ENCODE peak calls at places on chromosome 19, in seven cellular contexts. One of them, this sample, is unnamed.

GRCh38 chr19:55644191-55644833 is 863 bp downstream of the ZNF581 start:
- DNase-seq in GM12864: no peak
- DNase-seq in tibial artery: no peak
- DNase-seq in cardiac muscle cell: no peak
- DNase-seq in CD8-positive, alpha-beta T cell: no peak
- DNase-seq in HFF-Myc: no peak
- DNase-seq in left ventricle myocardium inferior: no peak
- DNase-seq in this sample: no peak

GRCh38 chr19:33819875-33820781 is 23.5 kb downstream of the KCTD15 start:
- DNase-seq in GM12864: no peak
- DNase-seq in tibial artery: peak
- DNase-seq in cardiac muscle cell: peak
- DNase-seq in CD8-positive, alpha-beta T cell: no peak
- DNase-seq in HFF-Myc: no peak
- DNase-seq in left ventricle myocardium inferior: peak
- DNase-seq in this sample: peak

GRCh38 chr19:49746206-49746958 is 16.7 kb downstream of the TSKS start:
- DNase-seq in GM12864: no peak
- DNase-seq in tibial artery: no peak
- DNase-seq in cardiac muscle cell: peak
- DNase-seq in CD8-positive, alpha-beta T cell: peak
- DNase-seq in HFF-Myc: no peak
- DNase-seq in left ventricle myocardium inferior: peak
- DNase-seq in this sample: peak

GRCh38 chr19:18717601-18718000 is 34.1 kb downstream of the CRTC1 start:
- DNase-seq in GM12864: no peak
- DNase-seq in tibial artery: no peak
- DNase-seq in cardiac muscle cell: no peak
- DNase-seq in CD8-positive, alpha-beta T cell: no peak
- DNase-seq in HFF-Myc: no peak
- DNase-seq in left ventricle myocardium inferior: no peak
- DNase-seq in this sample: no peak

GRCh38 chr19:42528354-42529247 is at the start of gene CEACAM1:
- DNase-seq in GM12864: peak
- DNase-seq in tibial artery: no peak
- DNase-seq in cardiac muscle cell: peak
- DNase-seq in CD8-positive, alpha-beta T cell: no peak
- DNase-seq in HFF-Myc: no peak
- DNase-seq in left ventricle myocardium inferior: no peak
- DNase-seq in this sample: peak

GRCh38 chr19:38793186-38793585 is 4.2 kb downstream of the LGALS7B start:
- DNase-seq in GM12864: no peak
- DNase-seq in tibial artery: no peak
- DNase-seq in cardiac muscle cell: peak
- DNase-seq in CD8-positive, alpha-beta T cell: no peak
- DNase-seq in HFF-Myc: no peak
- DNase-seq in left ventricle myocardium inferior: no peak
- DNase-seq in this sample: peak

GRCh38 chr19:16274466-16274865 is 50.2 kb upstream of the KLF2 start:
- DNase-seq in GM12864: no peak
- DNase-seq in tibial artery: no peak
- DNase-seq in cardiac muscle cell: peak
- DNase-seq in CD8-positive, alpha-beta T cell: no peak
- DNase-seq in HFF-Myc: no peak
- DNase-seq in left ventricle myocardium inferior: no peak
- DNase-seq in this sample: no peak

GRCh38 chr19:10431943-10432735 is 11.8 kb downstream of the PDE4A start:
- DNase-seq in GM12864: no peak
- DNase-seq in tibial artery: peak
- DNase-seq in cardiac muscle cell: peak
- DNase-seq in CD8-positive, alpha-beta T cell: peak
- DNase-seq in HFF-Myc: no peak
- DNase-seq in left ventricle myocardium inferior: peak
- DNase-seq in this sample: no peak

GRCh38 chr19:18062043-18062442 is 24.7 kb downstream of the IL12RB1 start:
- DNase-seq in GM12864: no peak
- DNase-seq in tibial artery: no peak
- DNase-seq in cardiac muscle cell: no peak
- DNase-seq in CD8-positive, alpha-beta T cell: no peak
- DNase-seq in HFF-Myc: no peak
- DNase-seq in left ventricle myocardium inferior: no peak
- DNase-seq in this sample: no peak

GRCh38 chr19:57689750-57690149 is 8.0 kb downstream of the ZNF551 start:
- DNase-seq in GM12864: no peak
- DNase-seq in tibial artery: no peak
- DNase-seq in cardiac muscle cell: no peak
- DNase-seq in CD8-positive, alpha-beta T cell: no peak
- DNase-seq in HFF-Myc: no peak
- DNase-seq in left ventricle myocardium inferior: no peak
- DNase-seq in this sample: peak

GRCh38 chr19:7595466-7596133 is at the start of gene CAMSAP3:
- DNase-seq in GM12864: no peak
- DNase-seq in tibial artery: no peak
- DNase-seq in cardiac muscle cell: no peak
- DNase-seq in CD8-positive, alpha-beta T cell: no peak
- DNase-seq in HFF-Myc: peak
- DNase-seq in left ventricle myocardium inferior: no peak
- DNase-seq in this sample: peak
- H3K4me3 ChIP-seq in GM12864: peak
- H3K4me3 ChIP-seq in tibial artery: peak
- H3K4me3 ChIP-seq in cardiac muscle cell: peak
- H3K4me3 ChIP-seq in CD8-positive, alpha-beta T cell: peak
- H3K4me3 ChIP-seq in HFF-Myc: no peak
- H3K4me3 ChIP-seq in left ventricle myocardium inferior: peak
- H3K4me3 ChIP-seq in this sample: peak

GRCh38 chr19:32357720-32358119 is 12.3 kb downstream of the ZNF507 start:
- DNase-seq in GM12864: no peak
- DNase-seq in tibial artery: no peak
- DNase-seq in cardiac muscle cell: peak
- DNase-seq in CD8-positive, alpha-beta T cell: no peak
- DNase-seq in HFF-Myc: no peak
- DNase-seq in left ventricle myocardium inferior: no peak
- DNase-seq in this sample: no peak
- TF ChIP-seq CTCF in GM12864: peak
- TF ChIP-seq CTCF in tibial artery: no peak
- TF ChIP-seq CTCF in cardiac muscle cell: peak
- TF ChIP-seq CTCF in CD8-positive, alpha-beta T cell: no peak
- TF ChIP-seq CTCF in HFF-Myc: no peak
- TF ChIP-seq CTCF in left ventricle myocardium inferior: peak
- TF ChIP-seq CTCF in this sample: no peak

DNA sequence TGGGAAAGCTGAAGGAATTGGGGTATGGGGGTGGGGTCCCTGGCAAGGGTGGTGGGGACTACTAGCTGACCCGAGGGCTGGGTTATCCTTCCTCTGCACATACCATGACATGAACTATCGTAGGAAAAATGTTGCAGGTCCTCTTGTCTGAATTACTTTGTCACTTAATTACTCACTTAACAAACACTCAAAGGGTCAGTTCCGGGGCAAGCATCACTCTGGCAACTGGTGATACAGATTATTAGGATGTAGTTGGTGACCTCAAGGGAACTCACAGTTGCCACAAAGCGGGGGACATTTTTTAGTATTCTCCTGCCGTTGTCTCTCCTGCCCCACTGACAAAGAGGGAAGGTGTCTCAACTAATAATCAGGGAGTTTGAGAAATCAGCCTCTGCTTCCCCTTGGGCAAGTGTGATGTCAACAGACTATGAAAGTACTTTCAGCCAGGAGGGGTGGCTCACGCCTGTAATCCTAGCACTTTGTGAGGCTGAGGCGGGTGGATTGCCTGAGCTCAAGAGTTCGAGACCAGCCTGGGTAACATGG is 10.4 kb downstream of the DNAJB1 start:
- DNase-seq in GM12864: no peak
- DNase-seq in tibial artery: no peak
- DNase-seq in cardiac muscle cell: peak
- DNase-seq in CD8-positive, alpha-beta T cell: no peak
- DNase-seq in HFF-Myc: no peak
- DNase-seq in left ventricle myocardium inferior: no peak
- DNase-seq in this sample: peak
- H3K4me3 ChIP-seq in GM12864: no peak
- H3K4me3 ChIP-seq in tibial artery: no peak
- H3K4me3 ChIP-seq in cardiac muscle cell: no peak
- H3K4me3 ChIP-seq in CD8-positive, alpha-beta T cell: no peak
- H3K4me3 ChIP-seq in HFF-Myc: no peak
- H3K4me3 ChIP-seq in left ventricle myocardium inferior: no peak
- H3K4me3 ChIP-seq in this sample: no peak

GRCh38 chr19:46823049-46823448 is 27.6 kb downstream of the AP2S1 start:
- DNase-seq in GM12864: no peak
- DNase-seq in tibial artery: no peak
- DNase-seq in cardiac muscle cell: no peak
- DNase-seq in CD8-positive, alpha-beta T cell: no peak
- DNase-seq in HFF-Myc: no peak
- DNase-seq in left ventricle myocardium inferior: no peak
- DNase-seq in this sample: no peak
- TF ChIP-seq CTCF in GM12864: no peak
- TF ChIP-seq CTCF in tibial artery: no peak
- TF ChIP-seq CTCF in cardiac muscle cell: no peak
- TF ChIP-seq CTCF in CD8-positive, alpha-beta T cell: no peak
- TF ChIP-seq CTCF in HFF-Myc: no peak
- TF ChIP-seq CTCF in left ventricle myocardium inferior: no peak
- TF ChIP-seq CTCF in this sample: no peak

DNA sequence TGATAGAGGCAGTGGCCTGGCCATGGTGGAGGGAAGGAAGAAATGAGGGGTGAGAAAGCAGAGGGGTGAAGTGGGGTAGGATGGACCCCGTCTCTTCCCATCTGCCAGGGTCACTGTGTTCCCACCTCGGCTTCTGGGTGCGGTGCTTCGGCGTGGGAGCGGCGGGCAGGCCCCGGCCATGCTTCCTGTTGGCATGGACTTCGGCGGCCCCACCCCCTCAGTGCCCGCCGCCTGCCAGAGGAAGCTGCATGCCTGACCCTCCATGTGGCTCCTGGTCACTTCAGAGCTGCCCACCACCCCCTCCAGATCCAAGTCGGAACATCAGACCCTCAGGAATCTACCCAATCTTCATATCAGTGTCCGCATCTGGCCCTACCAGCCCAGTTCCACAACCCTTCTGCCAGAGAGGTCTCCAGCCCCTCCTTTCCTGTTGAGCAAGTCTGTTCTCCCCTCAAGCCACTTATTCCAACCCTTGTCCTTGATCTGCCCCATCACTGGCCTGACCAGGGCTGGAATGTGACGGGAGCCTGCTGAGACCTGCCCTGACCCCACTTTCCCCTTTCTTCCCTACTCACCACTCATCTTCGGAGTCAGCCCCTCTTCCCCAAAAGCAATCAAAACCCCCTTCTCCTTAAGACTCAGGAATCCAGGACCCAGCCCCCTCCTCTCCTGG is 1.5 kb downstream of the KCNN4 start:
- DNase-seq in GM12864: no peak
- DNase-seq in tibial artery: no peak
- DNase-seq in cardiac muscle cell: no peak
- DNase-seq in CD8-positive, alpha-beta T cell: no peak
- DNase-seq in HFF-Myc: no peak
- DNase-seq in left ventricle myocardium inferior: peak
- DNase-seq in this sample: no peak
- H3K4me3 ChIP-seq in GM12864: peak
- H3K4me3 ChIP-seq in tibial artery: peak
- H3K4me3 ChIP-seq in cardiac muscle cell: no peak
- H3K4me3 ChIP-seq in CD8-positive, alpha-beta T cell: peak
- H3K4me3 ChIP-seq in HFF-Myc: no peak
- H3K4me3 ChIP-seq in left ventricle myocardium inferior: no peak
- H3K4me3 ChIP-seq in this sample: no peak

DNA sequence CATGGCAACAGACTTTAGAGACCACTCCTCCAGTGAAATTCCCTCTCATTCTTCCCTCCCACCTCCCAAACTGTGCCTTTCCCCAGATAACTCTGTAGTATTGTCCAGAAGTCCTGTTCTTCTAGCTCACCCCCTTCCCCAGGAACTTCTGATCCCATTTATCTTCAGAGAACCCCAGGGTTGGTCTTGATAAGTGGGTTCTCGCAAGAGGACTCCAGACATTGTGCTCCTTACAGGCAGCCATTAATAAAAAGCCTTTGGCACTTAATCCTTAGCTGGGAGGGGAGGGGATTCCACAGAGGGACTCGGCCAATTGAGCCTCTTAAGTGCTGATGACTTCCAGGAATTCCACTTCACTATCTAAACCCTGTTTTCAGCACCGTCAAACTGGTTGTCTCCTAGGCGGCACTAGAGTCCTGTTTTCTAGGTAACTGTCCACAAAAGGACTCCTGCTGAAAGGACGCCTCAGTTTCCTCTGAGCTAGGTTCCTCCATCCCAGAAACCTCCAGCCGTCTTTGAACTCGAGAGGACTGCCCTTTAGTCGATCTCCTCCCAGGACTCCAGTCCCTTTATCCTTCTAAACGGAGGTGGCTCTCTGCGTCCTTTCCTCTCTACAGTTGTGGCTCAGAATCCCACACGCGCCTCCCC is 2.0 kb downstream of the LTBP4 start:
- DNase-seq in GM12864: no peak
- DNase-seq in tibial artery: no peak
- DNase-seq in cardiac muscle cell: peak
- DNase-seq in CD8-positive, alpha-beta T cell: no peak
- DNase-seq in HFF-Myc: no peak
- DNase-seq in left ventricle myocardium inferior: no peak
- DNase-seq in this sample: peak
- TF ChIP-seq CTCF in GM12864: peak
- TF ChIP-seq CTCF in tibial artery: no peak
- TF ChIP-seq CTCF in cardiac muscle cell: no peak
- TF ChIP-seq CTCF in CD8-positive, alpha-beta T cell: no peak
- TF ChIP-seq CTCF in HFF-Myc: no peak
- TF ChIP-seq CTCF in left ventricle myocardium inferior: no peak
- TF ChIP-seq CTCF in this sample: peak